ENCODE peak calls at places on chromosomes 13 and 19, in seven cellular contexts. One of them, this sample, is unnamed.

GRCh38 chr13:108859202-108860012 is 230.0 kb downstream of the MYO16 start:
- DNase-seq in neuronal stem cell: no peak
- DNase-seq in H9: no peak
- DNase-seq in mesendoderm: peak; percentile 59
- DNase-seq in H1: no peak
- DNase-seq in mesenchymal stem cell: peak; percentile 89
- DNase-seq in IMR-90: peak; percentile 92
- DNase-seq in this sample: peak; percentile 78

GRCh38 chr19:5627395-5627904 is 4.6 kb downstream of the SAFB start:
- DNase-seq in mesendoderm: peak; percentile 47
- DNase-seq in H9: peak; percentile 31
- DNase-seq in H1: no peak
- DNase-seq in neuronal stem cell: no peak
- DNase-seq in IMR-90: peak; percentile 72
- DNase-seq in mesenchymal stem cell: peak; percentile 47
- DNase-seq in this sample: no peak

GRCh38 chr13:28679628-28680027 is 20.7 kb downstream of the POMP start:
- DNase-seq in H1: no peak
- DNase-seq in IMR-90: peak; percentile 31
- DNase-seq in mesendoderm: no peak
- DNase-seq in mesenchymal stem cell: peak; percentile 37
- DNase-seq in H9: no peak
- DNase-seq in neuronal stem cell: no peak
- DNase-seq in this sample: peak; percentile 36

GRCh38 chr19:15091918-15092753 is 10.1 kb downstream of the OR1I1 start:
- DNase-seq in H1: no peak
- DNase-seq in IMR-90: peak; percentile 71
- DNase-seq in H9: peak; percentile 54
- DNase-seq in mesenchymal stem cell: peak; percentile 77
- DNase-seq in mesendoderm: peak; percentile 77
- DNase-seq in neuronal stem cell: peak; percentile 72
- DNase-seq in this sample: peak; percentile 45

GRCh38 chr13:110030394-110030928 is 244.1 kb upstream of the IRS2 start:
- DNase-seq in mesendoderm: no peak
- DNase-seq in neuronal stem cell: no peak
- DNase-seq in mesenchymal stem cell: no peak
- DNase-seq in H1: no peak
- DNase-seq in IMR-90: no peak
- DNase-seq in H9: no peak
- DNase-seq in this sample: no peak

GRCh38 chr13:40503966-40504591 is 162.4 kb downstream of the FOXO1 start:
- DNase-seq in neuronal stem cell: no peak
- DNase-seq in H1: no peak
- DNase-seq in mesenchymal stem cell: peak; percentile 15
- DNase-seq in H9: no peak
- DNase-seq in mesendoderm: peak; percentile 94
- DNase-seq in IMR-90: peak; percentile 25
- DNase-seq in this sample: peak; percentile 43

GRCh38 chr13:43126420-43126819 is 103.0 kb downstream of the DNAJC15 start:
- DNase-seq in IMR-90: no peak
- DNase-seq in mesenchymal stem cell: no peak
- DNase-seq in neuronal stem cell: no peak
- DNase-seq in H1: no peak
- DNase-seq in H9: no peak
- DNase-seq in mesendoderm: no peak
- DNase-seq in this sample: no peak

GRCh38 chr13:101965096-101965495 is 436.8 kb downstream of the FGF14 start:
- DNase-seq in mesendoderm: no peak
- DNase-seq in neuronal stem cell: no peak
- DNase-seq in mesenchymal stem cell: no peak
- DNase-seq in IMR-90: no peak
- DNase-seq in H9: no peak
- DNase-seq in H1: no peak
- DNase-seq in this sample: no peak

GRCh38 chr19:12834976-12835757 is 788 bp upstream of the RTBDN start:
- DNase-seq in IMR-90: no peak
- DNase-seq in H1: no peak
- DNase-seq in mesendoderm: peak; percentile 52
- DNase-seq in H9: peak; percentile 73
- DNase-seq in neuronal stem cell: no peak
- DNase-seq in mesenchymal stem cell: no peak
- DNase-seq in this sample: no peak

GRCh38 chr13:50129065-50129922 is 114.0 kb downstream of the KCNRG start:
- DNase-seq in mesendoderm: peak; percentile 47
- DNase-seq in mesenchymal stem cell: peak; percentile 23
- DNase-seq in H9: no peak
- DNase-seq in neuronal stem cell: peak; percentile 33
- DNase-seq in IMR-90: no peak
- DNase-seq in H1: no peak
- DNase-seq in this sample: no peak

GRCh38 chr19:14383898-14384669 is 2.8 kb downstream of the ADGRE5 start:
- DNase-seq in H1: no peak
- DNase-seq in IMR-90: peak; percentile 55
- DNase-seq in H9: no peak
- DNase-seq in neuronal stem cell: no peak
- DNase-seq in mesendoderm: peak; percentile 44
- DNase-seq in mesenchymal stem cell: peak; percentile 83
- DNase-seq in this sample: no peak

GRCh38 chr19:28519950-28520861 is 692.7 kb downstream of the UQCRFS1 start:
- DNase-seq in mesendoderm: no peak
- DNase-seq in H9: no peak
- DNase-seq in mesenchymal stem cell: no peak
- DNase-seq in H1: no peak
- DNase-seq in IMR-90: no peak
- DNase-seq in neuronal stem cell: no peak
- DNase-seq in this sample: no peak

GRCh38 chr13:48775285-48775684 is 121.6 kb downstream of the CYSLTR2 start:
- DNase-seq in H1: no peak
- DNase-seq in mesenchymal stem cell: no peak
- DNase-seq in IMR-90: peak; percentile 65
- DNase-seq in neuronal stem cell: no peak
- DNase-seq in H9: no peak
- DNase-seq in mesendoderm: no peak
- DNase-seq in this sample: no peak

GRCh38 chr13:77861716-77862115 is 56.9 kb downstream of the EDNRB start:
- DNase-seq in mesenchymal stem cell: peak; percentile 17
- DNase-seq in mesendoderm: no peak
- DNase-seq in neuronal stem cell: no peak
- DNase-seq in IMR-90: no peak
- DNase-seq in H1: no peak
- DNase-seq in H9: no peak
- DNase-seq in this sample: no peak

GRCh38 chr13:26221399-26221720 is 754 bp downstream of the RNF6 start:
- DNase-seq in mesendoderm: no peak
- DNase-seq in H9: no peak
- DNase-seq in IMR-90: no peak
- DNase-seq in neuronal stem cell: no peak
- DNase-seq in H1: no peak
- DNase-seq in mesenchymal stem cell: no peak
- DNase-seq in this sample: no peak

GRCh38 chr13:52827839-52828238 is 20.6 kb downstream of the PCDH8 start:
- DNase-seq in mesenchymal stem cell: no peak
- DNase-seq in neuronal stem cell: no peak
- DNase-seq in H1: no peak
- DNase-seq in IMR-90: no peak
- DNase-seq in mesendoderm: no peak
- DNase-seq in H9: no peak
- DNase-seq in this sample: no peak

GRCh38 chr19:50239916-50240585 is 36.6 kb downstream of the MYH14 start:
- DNase-seq in mesenchymal stem cell: no peak
- DNase-seq in IMR-90: no peak
- DNase-seq in H9: no peak
- DNase-seq in neuronal stem cell: no peak
- DNase-seq in mesendoderm: no peak
- DNase-seq in H1: no peak
- DNase-seq in this sample: no peak

GRCh38 chr13:69306766-69307165 is 800.9 kb upstream of the ATXN8OS start:
- DNase-seq in mesenchymal stem cell: no peak
- DNase-seq in H1: no peak
- DNase-seq in H9: no peak
- DNase-seq in mesendoderm: peak; percentile 7
- DNase-seq in IMR-90: no peak
- DNase-seq in neuronal stem cell: no peak
- DNase-seq in this sample: no peak

GRCh38 chr13:37225414-37226047 is 120.1 kb upstream of the CSNK1A1L start:
- DNase-seq in mesenchymal stem cell: peak; percentile 17
- DNase-seq in mesendoderm: no peak
- DNase-seq in IMR-90: peak; percentile 62
- DNase-seq in neuronal stem cell: no peak
- DNase-seq in H1: no peak
- DNase-seq in H9: no peak
- DNase-seq in this sample: no peak

GRCh38 chr13:35723820-35724219 is 247.3 kb upstream of the MAB21L1 start:
- DNase-seq in neuronal stem cell: no peak
- DNase-seq in H1: no peak
- DNase-seq in mesendoderm: peak; percentile 32
- DNase-seq in H9: no peak
- DNase-seq in IMR-90: peak; percentile 34
- DNase-seq in mesenchymal stem cell: no peak
- DNase-seq in this sample: peak; percentile 94

GRCh38 chr13:41196620-41197019 is 2.3 kb upstream of the KBTBD7 start:
- DNase-seq in H1: no peak
- DNase-seq in neuronal stem cell: no peak
- DNase-seq in IMR-90: no peak
- DNase-seq in mesendoderm: peak; percentile 11
- DNase-seq in H9: no peak
- DNase-seq in mesenchymal stem cell: no peak
- DNase-seq in this sample: no peak

GRCh38 chr13:44575035-44575434 is 1.1 kb downstream of the TSC22D1 start:
- DNase-seq in H9: no peak
- DNase-seq in mesendoderm: no peak
- DNase-seq in mesenchymal stem cell: no peak
- DNase-seq in neuronal stem cell: no peak
- DNase-seq in H1: no peak
- DNase-seq in IMR-90: no peak
- DNase-seq in this sample: no peak

GRCh38 chr19:2785244-2786000 is at the start of gene THOP1:
- DNase-seq in H1: peak; percentile 95
- DNase-seq in neuronal stem cell: peak; percentile 99
- DNase-seq in mesenchymal stem cell: peak; percentile 99
- DNase-seq in H9: peak; percentile 99
- DNase-seq in mesendoderm: peak; percentile 99
- DNase-seq in IMR-90: peak; percentile 99
- DNase-seq in this sample: peak; percentile 100

GRCh38 chr19:912181-913079 is 589 bp downstream of the R3HDM4 start:
- DNase-seq in H1: no peak
- DNase-seq in H9: no peak
- DNase-seq in neuronal stem cell: no peak
- DNase-seq in mesenchymal stem cell: no peak
- DNase-seq in IMR-90: no peak
- DNase-seq in mesendoderm: no peak
- DNase-seq in this sample: no peak

GRCh38 chr13:65540064-65540635 is 1690.0 kb downstream of the PCDH9 start:
- DNase-seq in H1: no peak
- DNase-seq in mesenchymal stem cell: no peak
- DNase-seq in H9: no peak
- DNase-seq in mesendoderm: no peak
- DNase-seq in neuronal stem cell: no peak
- DNase-seq in IMR-90: no peak
- DNase-seq in this sample: no peak
- H4K8ac ChIP-seq in H1: no peak overlapping the region
- H4K8ac ChIP-seq in mesenchymal stem cell: no peak overlapping the region
- H4K8ac ChIP-seq in H9: no peak overlapping the region
- H4K8ac ChIP-seq in mesendoderm: no peak overlapping the region
- H4K8ac ChIP-seq in neuronal stem cell: no peak overlapping the region
- H4K8ac ChIP-seq in IMR-90: no peak overlapping the region
- H4K8ac ChIP-seq in this sample: no peak overlapping the region

DNA sequence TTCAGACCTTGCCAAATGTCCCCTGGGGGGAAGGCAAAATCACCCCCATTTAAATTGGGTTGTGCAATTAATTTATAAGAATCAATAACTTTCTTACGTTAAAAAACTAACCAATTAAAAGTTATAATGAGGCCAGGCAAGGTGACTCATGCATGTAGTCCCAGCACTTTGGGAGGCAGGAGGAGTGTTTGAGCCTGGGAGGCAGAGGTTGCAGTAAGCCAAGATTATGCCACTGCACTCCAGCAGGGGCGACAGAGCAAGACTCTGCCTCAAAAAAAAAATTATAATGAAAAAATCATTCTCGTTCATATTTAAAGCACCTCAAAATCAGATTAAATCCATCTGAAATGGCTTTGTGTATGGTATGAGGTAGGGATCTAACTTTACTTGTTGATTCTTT is 18.4 kb upstream of the SIGLEC14 start:
- DNase-seq in IMR-90: no peak
- DNase-seq in neuronal stem cell: no peak
- DNase-seq in H1: no peak
- DNase-seq in H9: no peak
- DNase-seq in mesendoderm: no peak
- DNase-seq in mesenchymal stem cell: no peak
- DNase-seq in this sample: no peak
- H3K18ac ChIP-seq in IMR-90: no peak overlapping the region
- H3K18ac ChIP-seq in neuronal stem cell: no peak overlapping the region
- H3K18ac ChIP-seq in H1: no peak overlapping the region
- H3K18ac ChIP-seq in H9: no peak overlapping the region
- H3K18ac ChIP-seq in mesendoderm: no peak overlapping the region
- H3K18ac ChIP-seq in mesenchymal stem cell: no peak overlapping the region
- H3K18ac ChIP-seq in this sample: no peak overlapping the region

GRCh38 chr13:73216381-73216831 is 157.6 kb downstream of the KLF5 start:
- DNase-seq in neuronal stem cell: no peak
- DNase-seq in mesenchymal stem cell: no peak
- DNase-seq in mesendoderm: no peak
- DNase-seq in IMR-90: no peak
- DNase-seq in H1: no peak
- DNase-seq in H9: no peak
- DNase-seq in this sample: peak; percentile 82
- H4K8ac ChIP-seq in neuronal stem cell: no peak overlapping the region
- H4K8ac ChIP-seq in mesenchymal stem cell: no peak overlapping the region
- H4K8ac ChIP-seq in mesendoderm: no peak overlapping the region
- H4K8ac ChIP-seq in IMR-90: no peak overlapping the region
- H4K8ac ChIP-seq in H1: no peak overlapping the region
- H4K8ac ChIP-seq in H9: no peak overlapping the region
- H4K8ac ChIP-seq in this sample: no peak overlapping the region

GRCh38 chr13:60258349-60258748 is 94.6 kb upstream of the DIAPH3 start:
- DNase-seq in H1: no peak
- DNase-seq in mesendoderm: no peak
- DNase-seq in neuronal stem cell: no peak
- DNase-seq in H9: peak; percentile 56
- DNase-seq in IMR-90: no peak
- DNase-seq in mesenchymal stem cell: no peak
- DNase-seq in this sample: no peak

GRCh38 chr13:60265566-60265965 is 101.8 kb upstream of the DIAPH3 start:
- DNase-seq in H1: no peak
- DNase-seq in neuronal stem cell: no peak
- DNase-seq in mesenchymal stem cell: no peak
- DNase-seq in H9: no peak
- DNase-seq in IMR-90: no peak
- DNase-seq in mesendoderm: no peak
- DNase-seq in this sample: no peak

GRCh38 chr13:60261432-60262351 is 98.0 kb upstream of the DIAPH3 start:
- DNase-seq in H1: peak; percentile 57
- DNase-seq in IMR-90: no peak
- DNase-seq in mesenchymal stem cell: no peak
- DNase-seq in mesendoderm: no peak
- DNase-seq in neuronal stem cell: no peak
- DNase-seq in H9: peak; percentile 92
- DNase-seq in this sample: no peak

DNA sequence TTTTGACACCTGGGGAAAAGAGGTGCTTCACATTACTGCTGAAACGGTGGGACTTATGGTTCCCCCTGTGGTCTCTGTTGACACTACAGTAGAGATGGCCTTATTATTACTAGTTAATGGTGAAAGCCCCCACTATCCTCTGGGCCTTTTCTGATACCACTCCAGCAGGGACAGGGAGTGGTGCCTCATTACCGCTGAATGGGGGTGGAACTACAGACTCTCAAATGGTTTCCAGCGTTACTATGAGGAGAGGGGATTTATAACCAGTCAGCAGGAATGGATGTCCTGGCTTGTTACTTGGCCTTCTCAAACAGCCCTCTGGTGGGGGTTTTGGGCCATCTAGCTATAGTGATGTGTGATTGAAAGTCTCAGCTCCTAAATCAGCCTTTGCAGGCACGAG is 96.7 kb upstream of the DIAPH3 start:
- DNase-seq in H9: peak; percentile 63
- DNase-seq in mesendoderm: peak; percentile 75
- DNase-seq in neuronal stem cell: no peak
- DNase-seq in IMR-90: no peak
- DNase-seq in mesenchymal stem cell: no peak
- DNase-seq in H1: no peak
- DNase-seq in this sample: no peak
- H3K18ac ChIP-seq in H9: no peak overlapping the region
- H3K18ac ChIP-seq in mesendoderm: peak overlapping the region; percentile 28
- H3K18ac ChIP-seq in neuronal stem cell: no peak overlapping the region
- H3K18ac ChIP-seq in IMR-90: no peak overlapping the region
- H3K18ac ChIP-seq in mesenchymal stem cell: no peak overlapping the region
- H3K18ac ChIP-seq in H1: peak overlapping the region; percentile 29
- H3K18ac ChIP-seq in this sample: no peak overlapping the region